ENCODE peak calls at places on chromosomes 13 and 19, in five cellular contexts. R is colonic mucosa, N is lung, O is cardiac muscle cell, Y is body of pancreas. B is an unnamed sample.

GRCh38 chr13:50152655-50153309 is 137.5 kb downstream of the KCNRG start:
- DNase-seq in R (no peak), N (no peak), O (no peak), Y (no peak), B (no peak)

GRCh38 chr19:15636026-15636425 is 4.7 kb upstream of the CYP4F3 start:
- DNase-seq in R (no peak), N (no peak), O (no peak), Y (no peak), B (no peak)

GRCh38 chr13:93244918-93245280 is 18.3 kb downstream of the GPC6 start:
- DNase-seq in R (no peak), N (no peak), O (no peak), Y (no peak), B (no peak)

GRCh38 chr13:32031025-32031814 is at the start of gene FRY:
- DNase-seq in R (peak; percentile 58), N (peak; percentile 51), O (peak; percentile 78), Y (peak; percentile 69), B (peak; percentile 93)

GRCh38 chr19:17409990-17410389 is 4.6 kb upstream of the BST2 start:
- DNase-seq in R (no peak), N (no peak), O (no peak), Y (no peak), B (no peak)

GRCh38 chr19:40217921-40218890 is at the start of gene TTC9B:
- DNase-seq in R (no peak), N (no peak), O (peak; percentile 71), Y (no peak), B (no peak)

GRCh38 chr19:44848036-44848804 is 2.1 kb downstream of the NECTIN2 start:
- DNase-seq in R (peak; percentile 25), N (no peak), O (peak; percentile 44), Y (peak; percentile 49), B (no peak)

GRCh38 chr19:4970558-4971423 is 1.9 kb downstream of the KDM4B start:
- DNase-seq in R (peak; percentile 49), N (no peak), O (peak; percentile 43), Y (peak; percentile 65), B (no peak)

GRCh38 chr13:46630419-46631183 is 77.6 kb downstream of the LRCH1 start:
- DNase-seq in R (no peak), N (no peak), O (no peak), Y (no peak), B (no peak)

GRCh38 chr13:96338030-96338429 is 248.1 kb downstream of the HS6ST3 start:
- DNase-seq in R (no peak), N (no peak), O (no peak), Y (no peak), B (no peak)

GRCh38 chr13:103145476-103145875 is 79.3 kb upstream of the SLC10A2 start:
- DNase-seq in R (no peak), N (no peak), O (no peak), Y (no peak), B (no peak)

GRCh38 chr19:27744926-27745844 is 1467.8 kb downstream of the UQCRFS1 start:
- DNase-seq in R (peak; percentile 7), N (peak; percentile 15), O (no peak), Y (no peak), B (peak; percentile 64)

GRCh38 chr19:23377276-23377675 is 18.0 kb downstream of the ZNF91 start:
- DNase-seq in R (no peak), N (no peak), O (no peak), Y (no peak), B (no peak)

GRCh38 chr13:27266937-27267336 is 3.7 kb upstream of the RASL11A start:
- DNase-seq in R (no peak), N (no peak), O (no peak), Y (no peak), B (no peak)

GRCh38 chr13:41403983-41404382 is 53.4 kb upstream of the RGCC start:
- DNase-seq in R (no peak), N (no peak), O (no peak), Y (no peak), B (peak; percentile 21)

GRCh38 chr19:35013820-35014754 is 14.0 kb downstream of the GRAMD1A start:
- DNase-seq in R (no peak), N (no peak), O (no peak), Y (no peak), B (no peak)

GRCh38 chr13:53782400-53783030 is 753.9 kb downstream of the OLFM4 start:
- DNase-seq in R (peak; percentile 17), N (no peak), O (peak; percentile 84), Y (peak; percentile 53), B (no peak)

GRCh38 chr19:2795827-2796658 is 10.7 kb downstream of the THOP1 start:
- DNase-seq in R (no peak), N (no peak), O (no peak), Y (no peak), B (no peak)
- H3K27ac ChIP-seq in R (no peak overlapping the region), N (no peak overlapping the region), O (no peak overlapping the region), Y (no peak overlapping the region), B (no peak overlapping the region)

GRCh38 chr13:28438598-28439334 is 56.2 kb downstream of the FLT1 start:
- DNase-seq in R (no peak), N (no peak), O (peak; percentile 40), Y (no peak), B (no peak)
- H3K4me3 ChIP-seq in R (no peak overlapping the region), N (no peak overlapping the region), O (no peak overlapping the region), Y (no peak overlapping the region), B (no peak overlapping the region)

GRCh38 chr13:30362869-30363268 is 55.5 kb upstream of the KATNAL1 start:
- DNase-seq in R (no peak), N (no peak), O (no peak), Y (no peak), B (no peak)

GRCh38 chr13:30363725-30364124 is 56.4 kb upstream of the KATNAL1 start:
- DNase-seq in R (no peak), N (no peak), O (no peak), Y (no peak), B (no peak)

GRCh38 chr13:30362005-30362788 is 54.8 kb upstream of the KATNAL1 start:
- DNase-seq in R (no peak), N (no peak), O (no peak), Y (no peak), B (no peak)

GRCh38 chr13:30360586-30360985 is 53.2 kb upstream of the KATNAL1 start:
- DNase-seq in R (no peak), N (no peak), O (no peak), Y (no peak), B (no peak)

GRCh38 chr13:30359999-30360398 is 52.6 kb upstream of the KATNAL1 start:
- DNase-seq in R (no peak), N (no peak), O (no peak), Y (no peak), B (no peak)
- H3K4me1 ChIP-seq in R (no peaks in the 10 kb centered on the region), N (peaks cover 5% of the 10 kb centered on the region), O (peaks cover 18% of the 10 kb centered on the region), Y (no peaks in the 10 kb centered on the region), B (peaks cover 15% of the 10 kb centered on the region)

GRCh38 chr13:111267784-111268183 is 52.7 kb upstream of the TEX29 start:
- DNase-seq in R (no peak), N (no peak), O (no peak), Y (no peak), B (no peak)
- H3K27ac ChIP-seq in R (no peak overlapping the region), N (no peak overlapping the region), O (no peak overlapping the region), Y (no peak overlapping the region), B (no peak overlapping the region)

GRCh38 chr19:18861917-18862316 is 30.2 kb downstream of the UPF1 start:
- DNase-seq in R (no peak), N (no peak), O (no peak), Y (no peak), B (no peak)
- H3K4me3 ChIP-seq in R (no peak overlapping the region), N (no peak overlapping the region), O (no peak overlapping the region), Y (no peak overlapping the region), B (no peak overlapping the region)

GRCh38 chr19:49453757-49454248 is 778 bp downstream of the ALDH16A1 start:
- DNase-seq in R (no peak), N (no peak), O (no peak), Y (no peak), B (no peak)

GRCh38 chr19:49456351-49456750 is 3.3 kb downstream of the ALDH16A1 start:
- DNase-seq in R (no peak), N (no peak), O (no peak), Y (no peak), B (no peak)

GRCh38 chr19:49458567-49458903 is 5.5 kb downstream of the ALDH16A1 start:
- DNase-seq in R (no peak), N (no peak), O (no peak), Y (no peak), B (no peak)

GRCh38 chr19:49453013-49453756 is at the start of gene ALDH16A1:
- DNase-seq in R (peak; percentile 100), N (peak; percentile 98), O (peak; percentile 99), Y (peak; percentile 98), B (peak; percentile 99)

GRCh38 chr19:49455729-49456128 is 2.7 kb downstream of the ALDH16A1 start:
- DNase-seq in R (no peak), N (no peak), O (no peak), Y (no peak), B (no peak)
- H3K4me1 ChIP-seq in R (peaks cover 5% of the 10 kb centered on the region), N (no peaks in the 10 kb centered on the region), O (peaks cover 2% of the 10 kb centered on the region), Y (peaks cover 19% of the 10 kb centered on the region), B (peaks cover 30% of the 10 kb centered on the region)

B was measured in esophagus muscularis mucosa.